ENCODE peak calls at places on chromosome 3, in eight cellular contexts. I is heart left ventricle, D is psoas muscle, S is kidney, F is PC-3, B is OCI-LY7, K is ovary, P is heart right ventricle. A is an unnamed sample.

GRCh38 chr3:143040264-143040879 is 39.0 kb downstream of the U2SURP start:
- DNase-seq in D (no peak), B (peak; percentile 35), P (no peak), K (no peak), I (no peak), S (no peak), F (peak; percentile 40), A (no peak)

GRCh38 chr3:46922426-46922825 is 44.9 kb downstream of the PTH1R start:
- DNase-seq in B (no peak), F (no peak), K (no peak), I (no peak), S (peak; percentile 26), P (no peak), D (peak; percentile 34), A (no peak)

GRCh38 chr3:96354742-96355141 is 459.7 kb upstream of the EPHA6 start:
- DNase-seq in I (no peak), F (peak; percentile 78), K (no peak), P (no peak), D (no peak), B (no peak), S (no peak), A (no peak)

GRCh38 chr3:157948605-157949383 is 157.4 kb downstream of the SHOX2 start:
- DNase-seq in D (no peak), F (no peak), K (no peak), S (no peak), P (no peak), I (no peak), B (no peak), A (no peak)

GRCh38 chr3:159761377-159761776 is 227.3 kb upstream of the IL12A start:
- DNase-seq in K (peak; percentile 20), B (no peak), F (peak; percentile 66), D (no peak), P (peak; percentile 64), I (peak; percentile 70), S (no peak), A (no peak)

GRCh38 chr3:15645740-15646490 is 44.4 kb downstream of the BTD start:
- DNase-seq in P (no peak), I (no peak), S (no peak), F (peak; percentile 98), D (peak; percentile 90), K (no peak), B (no peak), A (no peak)

GRCh38 chr3:119494597-119494996 is 3.8 kb upstream of the TIMMDC1 start:
- DNase-seq in D (no peak), I (no peak), F (peak; percentile 21), S (no peak), P (no peak), B (peak; percentile 14), K (no peak), A (no peak)

GRCh38 chr3:99248130-99248529 is 346.6 kb upstream of the DCBLD2 start:
- DNase-seq in D (no peak), F (peak; percentile 26), S (no peak), K (no peak), I (no peak), B (no peak), P (no peak), A (no peak)

GRCh38 chr3:23944861-23945652 is at the start of gene NR1D2:
- DNase-seq in F (peak; percentile 82), P (peak; percentile 89), B (peak; percentile 91), S (peak; percentile 95), D (peak; percentile 91), K (peak; percentile 85), I (peak; percentile 90), A (no peak)

GRCh38 chr3:18153571-18154173 is 271.5 kb downstream of the SATB1 start:
- DNase-seq in P (no peak), D (no peak), K (no peak), I (no peak), B (no peak), F (peak; percentile 86), S (no peak), A (peak; percentile 61)

GRCh38 chr3:191256405-191256804 is 57.4 kb downstream of the OSTN start:
- DNase-seq in S (no peak), K (no peak), B (no peak), P (no peak), F (no peak), D (no peak), I (no peak), A (no peak)

GRCh38 chr3:71050521-71051258 is 532.8 kb downstream of the FOXP1 start:
- DNase-seq in D (no peak), F (peak; percentile 50), K (no peak), S (no peak), I (no peak), P (no peak), B (no peak), A (no peak)

GRCh38 chr3:172002512-172003078 is 36.8 kb upstream of the FNDC3B start:
- DNase-seq in D (no peak), K (no peak), P (no peak), B (no peak), S (no peak), I (no peak), F (no peak), A (no peak)

GRCh38 chr3:172007065-172007370 is 32.4 kb upstream of the FNDC3B start:
- DNase-seq in K (no peak), D (no peak), P (no peak), F (no peak), S (no peak), B (no peak), I (no peak), A (no peak)

DNA sequence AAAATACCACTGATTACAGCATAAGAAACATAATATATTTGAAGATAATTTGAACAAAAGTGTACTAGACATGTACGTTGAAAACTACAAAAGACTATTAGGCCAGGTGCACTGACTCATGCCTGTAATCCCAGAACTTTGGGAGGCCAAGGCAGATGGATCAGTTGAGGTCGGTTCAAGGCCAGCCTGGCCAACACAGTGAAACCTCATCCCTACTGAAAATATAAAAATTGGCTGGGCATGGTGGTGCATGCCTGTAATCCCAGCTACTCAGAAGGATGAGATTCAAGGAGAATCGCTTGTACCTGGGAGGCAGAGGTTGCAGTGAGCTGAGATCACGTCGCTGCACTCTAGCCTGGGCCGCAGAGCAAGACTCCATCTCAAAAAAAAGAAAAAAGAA is 36.2 kb upstream of the FNDC3B start:
- DNase-seq in B (no peak), I (no peak), S (no peak), D (no peak), F (no peak), P (no peak), K (peak; percentile 17), A (no peak)
- H3K27ac ChIP-seq in B (no peak overlapping the region), I (no peak overlapping the region), S (no peak overlapping the region), D (no peak overlapping the region), F (no peak overlapping the region), P (no peak overlapping the region), K (no peak overlapping the region), A (no peak overlapping the region)

DNA sequence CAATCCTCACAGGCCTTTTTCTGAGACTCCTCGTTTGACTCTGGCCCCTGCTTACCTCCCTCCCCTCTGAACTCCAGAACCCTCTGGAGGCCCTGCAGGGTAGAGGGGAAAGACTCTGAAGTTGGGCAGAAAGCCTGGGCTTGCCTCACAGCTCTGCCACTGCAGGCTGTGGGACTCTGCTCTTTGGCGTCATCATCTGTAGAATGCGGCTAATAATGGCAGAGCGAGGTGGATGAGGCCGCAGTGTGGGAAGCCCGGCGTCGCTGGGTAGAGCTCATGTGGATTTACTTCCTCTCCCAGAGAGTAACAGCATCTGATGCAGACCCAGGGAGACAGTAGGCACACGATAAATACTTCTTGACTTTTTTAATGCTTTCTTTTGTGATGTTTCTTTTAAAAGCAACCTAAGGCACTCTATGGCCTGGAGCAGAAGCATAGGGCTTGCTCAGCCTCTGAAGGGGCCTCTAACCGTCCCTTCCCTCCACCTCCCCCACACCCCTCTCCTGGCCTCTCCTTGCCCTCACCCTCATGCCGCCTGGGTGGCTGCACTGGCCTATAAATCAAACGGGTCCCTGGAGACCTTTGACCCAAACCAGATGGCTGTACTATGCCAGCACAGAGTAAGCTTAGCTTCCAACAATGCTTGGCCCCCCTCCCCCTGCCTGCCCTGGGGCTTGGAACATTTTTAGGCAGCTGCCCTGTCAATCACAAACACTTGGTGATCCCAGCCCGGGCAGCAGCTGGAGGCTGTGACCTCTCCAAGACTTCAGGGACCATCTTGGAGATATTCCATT is 32.9 kb downstream of the SPSB4 start:
- DNase-seq in S (peak; percentile 12), P (peak; percentile 39), B (no peak), D (peak; percentile 87), I (no peak), F (no peak), K (no peak), A (no peak)
- H3K27ac ChIP-seq in S (no peak overlapping the region), P (peak overlapping the region; percentile 42), B (no peak overlapping the region), D (peak overlapping the region; percentile 43), I (peak overlapping the region; percentile 29), F (no peak overlapping the region), K (no peak overlapping the region), A (no peak overlapping the region)

DNA sequence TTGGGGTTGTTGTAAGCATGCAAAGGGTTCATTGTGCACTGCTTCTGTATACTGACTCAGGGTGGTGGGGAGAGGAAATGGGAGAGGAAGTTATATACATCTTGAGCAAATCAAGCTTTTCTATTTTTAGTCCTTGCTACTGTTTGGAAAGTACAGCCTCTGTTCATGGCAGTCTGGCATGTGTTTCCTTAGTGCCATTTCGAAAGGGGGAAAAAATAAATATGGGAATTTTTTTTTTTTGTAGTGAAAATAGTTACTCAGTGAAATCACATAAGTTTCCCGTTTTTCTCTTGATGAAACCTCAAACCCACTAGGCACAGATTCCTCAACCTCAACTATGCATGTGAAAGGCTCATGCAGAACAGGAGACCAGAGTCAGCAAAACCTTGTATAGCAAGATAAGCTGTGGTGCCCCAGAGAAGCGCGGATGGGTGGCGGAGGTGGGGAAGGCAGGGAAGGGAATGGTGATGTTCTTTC is 353.3 kb downstream of the LPP start:
- DNase-seq in P (no peak), I (no peak), F (no peak), B (peak; percentile 13), D (no peak), K (no peak), S (no peak), A (no peak)
- H3K27ac ChIP-seq in P (no peak overlapping the region), I (no peak overlapping the region), F (no peak overlapping the region), B (no peak overlapping the region), D (no peak overlapping the region), K (no peak overlapping the region), S (no peak overlapping the region), A (no peak overlapping the region)

GRCh38 chr3:182484184-182484583 is 309.1 kb upstream of the ATP11B start:
- DNase-seq in K (no peak), B (no peak), F (no peak), S (no peak), P (no peak), I (no peak), D (no peak), A (no peak)

GRCh38 chr3:182486459-182486858 is 306.8 kb upstream of the ATP11B start:
- DNase-seq in D (no peak), K (no peak), I (no peak), F (peak; percentile 16), P (no peak), B (no peak), S (no peak), A (no peak)

GRCh38 chr3:182484682-182485081 is 308.6 kb upstream of the ATP11B start:
- DNase-seq in S (no peak), I (no peak), F (no peak), D (no peak), P (no peak), B (no peak), K (no peak), A (no peak)

GRCh38 chr3:182487048-182487447 is 306.3 kb upstream of the ATP11B start:
- DNase-seq in F (no peak), I (no peak), S (no peak), K (no peak), P (no peak), B (no peak), D (no peak), A (no peak)

DNA sequence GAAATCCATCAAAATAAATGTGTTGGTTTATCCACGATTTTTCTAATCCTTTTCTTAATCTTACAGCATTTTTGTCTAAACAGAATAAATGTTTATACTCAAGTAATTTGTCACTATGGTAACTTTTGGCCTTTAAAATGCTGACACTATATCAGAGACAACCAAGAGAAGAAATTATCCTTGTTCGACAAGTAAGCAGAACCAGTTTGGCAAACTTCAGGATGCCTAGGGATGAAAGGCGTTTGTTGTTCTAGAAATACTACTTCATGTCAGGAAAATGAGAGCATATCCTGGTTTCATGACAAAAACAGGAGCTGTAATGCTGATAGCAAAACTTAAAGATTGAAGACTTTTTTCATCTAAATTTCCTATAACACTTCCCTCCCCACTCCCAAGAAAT is 308.0 kb upstream of the ATP11B start:
- DNase-seq in I (no peak), B (no peak), F (peak; percentile 67), K (no peak), S (no peak), D (no peak), P (no peak), A (peak; percentile 26)
- H3K27ac ChIP-seq in I (no peak overlapping the region), B (no peak overlapping the region), F (no peak overlapping the region), K (no peak overlapping the region), S (no peak overlapping the region), D (no peak overlapping the region), P (no peak overlapping the region), A (no peak overlapping the region)